ENCODE peak calls at places on chromosomes 5 and 9, in five cellular contexts. T is neural crest cell, C is ovary, Y is GM13976, R is Calu3. B is an unnamed sample.

GRCh38 chr9:34072868-34073590 is 24.3 kb upstream of the UBAP2 start:
- DNase-seq in C (no peak), R (peak), Y (no peak), T (no peak), B (no peak)

GRCh38 chr5:144085381-144085780 is 85.1 kb downstream of the YIPF5 start:
- DNase-seq in T (no peak), R (no peak), Y (no peak), C (no peak), B (no peak)

GRCh38 chr5:158754018-158754514 is 345.6 kb downstream of the EBF1 start:
- DNase-seq in Y (no peak), R (no peak), T (no peak), C (no peak), B (no peak)

GRCh38 chr9:116355153-116355827 is 201.7 kb downstream of the PAPPA start:
- DNase-seq in Y (no peak), C (peak), T (no peak), R (no peak), B (no peak)

GRCh38 chr9:109641079-109641659 is 138.8 kb upstream of the PALM2AKAP2 start:
- DNase-seq in C (no peak), R (no peak), Y (no peak), T (no peak), B (no peak)

GRCh38 chr9:115142502-115143265 is 24.7 kb upstream of the TNC start:
- DNase-seq in R (no peak), C (no peak), Y (no peak), T (no peak), B (no peak)

GRCh38 chr9:84557751-84558150 is 111.8 kb upstream of the NTRK2 start:
- DNase-seq in T (no peak), R (no peak), C (no peak), Y (no peak), B (no peak)

GRCh38 chr9:22053178-22053577 is 44.1 kb upstream of the CDKN2B start:
- DNase-seq in Y (no peak), C (no peak), T (no peak), R (no peak), B (no peak)

GRCh38 chr5:9572246-9572645 is 26.4 kb upstream of the SEMA5A start:
- DNase-seq in C (no peak), Y (no peak), T (no peak), R (no peak), B (no peak)

GRCh38 chr5:111582962-111583669 is 70.8 kb upstream of the STARD4 start:
- DNase-seq in Y (no peak), C (no peak), R (no peak), T (no peak), B (no peak)

GRCh38 chr5:60672693-60673264 is 27.2 kb downstream of the DEPDC1B start:
- DNase-seq in R (no peak), C (no peak), T (no peak), Y (no peak), B (no peak)

GRCh38 chr5:159341914-159342313 is 11.6 kb upstream of the IL12B start:
- DNase-seq in C (no peak), T (no peak), R (peak), Y (no peak), B (no peak)

GRCh38 chr9:107975426-107976010 is 485.9 kb upstream of the KLF4 start:
- DNase-seq in T (no peak), R (no peak), Y (no peak), C (no peak), B (no peak)

GRCh38 chr9:38346811-38347735 is 45.4 kb upstream of the ALDH1B1 start:
- DNase-seq in T (no peak), Y (no peak), R (no peak), C (no peak), B (no peak)

GRCh38 chr5:93607367-93608258 is 24.6 kb downstream of the NR2F1 start:
- DNase-seq in Y (peak), C (no peak), R (peak), T (no peak), B (peak)

GRCh38 chr9:136610426-136610825 is 52.3 kb upstream of the EGFL7 start:
- DNase-seq in C (no peak), Y (no peak), T (no peak), R (no peak), B (no peak)

GRCh38 chr5:118953652-118954005 is 34.7 kb downstream of the DTWD2 start:
- DNase-seq in Y (no peak), C (no peak), T (no peak), R (no peak), B (no peak)

GRCh38 chr9:126131066-126132010 is 195.3 kb upstream of the MVB12B start:
- DNase-seq in Y (no peak), R (no peak), C (no peak), T (no peak), B (no peak)

GRCh38 chr9:134320195-134320885 is 5.9 kb upstream of the RXRA start:
- DNase-seq in C (peak), R (no peak), T (peak), Y (no peak), B (no peak)

GRCh38 chr5:110625376-110625999 is 101.0 kb downstream of the TMEM232 start:
- DNase-seq in T (no peak), R (no peak), Y (peak), C (no peak), B (peak)

GRCh38 chr5:146338774-146339714 is at the start of gene POU4F3:
- DNase-seq in T (no peak), Y (no peak), R (peak), C (no peak), B (no peak)

GRCh38 chr5:33257807-33258491 is 182.8 kb upstream of the TARS1 start:
- DNase-seq in T (no peak), C (no peak), R (no peak), Y (no peak), B (no peak)

GRCh38 chr9:135342206-135343130 is 137.1 kb upstream of the PPP1R26 start:
- DNase-seq in Y (no peak), R (no peak), T (no peak), C (no peak), B (no peak)

GRCh38 chr5:109410389-109411174 is 808 bp upstream of the PJA2 start:
- DNase-seq in R (peak), C (peak), T (peak), Y (peak), B (peak)
- TF ChIP-seq CTCF in R (no peak), C (no peak), T (no peak), Y (no peak), B (no peak)

DNA sequence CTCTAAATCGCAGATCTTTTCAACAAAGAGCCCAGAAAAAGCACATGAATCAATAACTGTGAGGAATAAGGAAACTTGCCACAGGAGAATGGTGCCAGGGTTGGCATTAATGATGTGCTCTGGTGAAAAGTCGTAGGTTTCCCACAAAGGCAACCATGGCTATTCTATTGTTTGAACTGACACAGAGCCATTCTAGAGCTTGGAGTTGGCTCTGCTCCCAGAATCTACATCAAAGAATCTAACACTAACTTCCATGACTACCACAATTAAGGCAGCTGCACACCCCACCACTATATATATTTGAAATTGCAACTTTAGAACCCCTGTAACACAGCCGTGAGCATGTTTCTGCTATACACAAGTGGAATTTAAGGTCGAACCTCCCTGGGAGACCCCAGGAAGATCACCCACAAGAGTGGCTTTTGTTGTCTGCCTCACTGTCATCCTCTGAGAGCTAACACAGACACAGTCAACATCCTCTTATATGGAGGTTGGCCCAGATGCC is 89.7 kb upstream of the CCDC152 start:
- DNase-seq in T (no peak), R (no peak), C (no peak), Y (no peak), B (no peak)
- TF ChIP-seq CTCF in T (no peak), R (no peak), C (no peak), Y (no peak), B (no peak)

DNA sequence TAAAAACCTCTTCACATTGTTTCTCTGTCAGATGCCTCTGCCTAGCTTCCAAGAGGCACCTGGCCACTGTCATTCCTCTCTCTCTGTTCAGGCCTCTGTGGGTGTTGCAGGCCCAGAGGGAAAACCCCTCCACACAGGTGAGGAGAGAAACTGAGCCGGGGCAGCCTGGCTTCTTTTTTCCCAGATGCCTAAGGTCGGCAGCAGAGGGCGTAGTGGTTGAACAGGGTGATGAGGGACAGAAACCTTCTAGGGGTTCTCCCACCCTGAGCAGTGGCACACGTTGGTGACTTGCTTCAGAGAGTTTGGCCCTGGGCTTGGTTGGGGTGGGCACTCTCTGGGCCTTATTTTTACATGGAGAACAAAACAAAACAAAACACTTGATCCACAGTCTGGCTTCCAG is 12.2 kb downstream of the IL9 start:
- DNase-seq in R (peak), Y (no peak), C (no peak), T (no peak), B (peak)
- TF ChIP-seq CTCF in R (no peak), Y (peak), C (no peak), T (no peak), B (peak)

DNA sequence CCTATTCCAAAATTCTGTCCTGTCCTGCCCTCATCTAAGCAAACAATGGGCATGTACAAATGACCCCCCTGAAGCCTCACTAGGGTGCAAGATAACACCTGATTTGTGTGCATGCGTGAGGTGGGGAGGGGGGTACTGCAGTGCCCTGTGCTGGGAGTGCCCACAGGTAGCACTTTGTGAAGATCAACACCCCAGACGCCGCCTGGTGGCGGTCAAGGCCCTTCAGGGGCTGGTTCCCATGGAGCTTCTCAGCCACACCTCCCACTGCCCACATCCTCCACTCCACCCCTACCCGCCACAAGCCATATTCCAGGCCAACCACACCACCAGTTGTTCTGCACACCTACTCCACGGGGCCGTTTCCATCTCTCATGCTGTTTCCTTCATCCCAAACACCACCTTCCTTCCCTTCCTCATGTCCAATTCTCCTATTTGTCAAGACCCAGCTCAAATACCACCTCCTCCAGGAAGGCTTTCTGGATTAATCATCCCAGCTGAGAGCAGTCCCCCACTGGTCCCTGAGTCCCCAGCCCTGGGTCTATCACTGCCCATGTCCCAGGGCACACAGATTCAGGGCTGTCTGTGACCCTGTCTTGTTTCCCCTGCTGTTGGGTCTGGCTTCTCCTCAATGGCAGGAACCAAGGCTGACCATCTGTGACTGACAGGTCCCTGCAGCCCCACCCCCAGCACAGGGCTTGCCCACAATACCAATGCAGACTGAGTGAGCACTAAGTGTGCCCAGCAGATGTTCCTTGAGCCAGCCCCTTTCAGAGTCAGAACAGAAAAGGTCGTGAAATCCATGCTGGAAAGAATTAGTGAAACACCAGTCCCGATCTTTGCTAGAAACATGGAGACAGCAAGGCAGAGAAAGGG is 178.4 kb downstream of the PAX5 start:
- DNase-seq in R (peak), T (no peak), C (no peak), Y (peak), B (peak)
- TF ChIP-seq CTCF in R (no peak), T (peak), C (no peak), Y (peak), B (peak)